ENCODE peak calls at places on chromosome 1, in seven cellular contexts. One of them, this sample, is unnamed.

GRCh38 chr1:212557739-212558664 is 50.6 kb upstream of the ATF3 start:
- DNase-seq in tibial nerve: peak; percentile 50
- DNase-seq in ovary: peak; percentile 43
- DNase-seq in sigmoid colon: peak; percentile 80
- DNase-seq in psoas muscle: peak; percentile 76
- DNase-seq in tibial artery: peak; percentile 58
- DNase-seq in GM23248: peak; percentile 77
- DNase-seq in this sample: peak; percentile 72

GRCh38 chr1:26705788-26706237 is 10.0 kb downstream of the ARID1A start:
- DNase-seq in tibial nerve: no peak
- DNase-seq in ovary: no peak
- DNase-seq in sigmoid colon: no peak
- DNase-seq in psoas muscle: no peak
- DNase-seq in tibial artery: no peak
- DNase-seq in GM23248: peak; percentile 83
- DNase-seq in this sample: peak; percentile 88

GRCh38 chr1:63821650-63822049 is 47.8 kb downstream of the ROR1 start:
- DNase-seq in tibial nerve: no peak
- DNase-seq in ovary: peak; percentile 21
- DNase-seq in sigmoid colon: no peak
- DNase-seq in psoas muscle: no peak
- DNase-seq in tibial artery: no peak
- DNase-seq in GM23248: peak; percentile 53
- DNase-seq in this sample: peak; percentile 49

GRCh38 chr1:62724430-62724829 is 36.2 kb upstream of the DOCK7 start:
- DNase-seq in tibial nerve: no peak
- DNase-seq in ovary: no peak
- DNase-seq in sigmoid colon: no peak
- DNase-seq in psoas muscle: no peak
- DNase-seq in tibial artery: no peak
- DNase-seq in GM23248: peak; percentile 56
- DNase-seq in this sample: peak; percentile 75

GRCh38 chr1:206797534-206798383 is 25.5 kb upstream of the IL10 start:
- DNase-seq in tibial nerve: no peak
- DNase-seq in ovary: no peak
- DNase-seq in sigmoid colon: no peak
- DNase-seq in psoas muscle: no peak
- DNase-seq in tibial artery: no peak
- DNase-seq in GM23248: peak; percentile 32
- DNase-seq in this sample: no peak

GRCh38 chr1:14956579-14957195 is 196.9 kb upstream of the TMEM51 start:
- DNase-seq in tibial nerve: no peak
- DNase-seq in ovary: no peak
- DNase-seq in sigmoid colon: no peak
- DNase-seq in psoas muscle: no peak
- DNase-seq in tibial artery: no peak
- DNase-seq in GM23248: no peak
- DNase-seq in this sample: no peak

GRCh38 chr1:24939040-24939439 is 9.0 kb upstream of the RUNX3 start:
- DNase-seq in tibial nerve: no peak
- DNase-seq in ovary: no peak
- DNase-seq in sigmoid colon: no peak
- DNase-seq in psoas muscle: no peak
- DNase-seq in tibial artery: no peak
- DNase-seq in GM23248: no peak
- DNase-seq in this sample: no peak

GRCh38 chr1:99645199-99645598 is 714 bp upstream of the PALMD start:
- DNase-seq in tibial nerve: peak; percentile 60
- DNase-seq in ovary: peak; percentile 62
- DNase-seq in sigmoid colon: no peak
- DNase-seq in psoas muscle: peak; percentile 67
- DNase-seq in tibial artery: peak; percentile 38
- DNase-seq in GM23248: peak; percentile 84
- DNase-seq in this sample: peak; percentile 32

GRCh38 chr1:62685431-62685859 is 2.7 kb downstream of the DOCK7 start:
- DNase-seq in tibial nerve: no peak
- DNase-seq in ovary: no peak
- DNase-seq in sigmoid colon: no peak
- DNase-seq in psoas muscle: no peak
- DNase-seq in tibial artery: no peak
- DNase-seq in GM23248: peak; percentile 58
- DNase-seq in this sample: no peak

GRCh38 chr1:110671323-110671722 is 3.4 kb downstream of the KCNA3 start:
- DNase-seq in tibial nerve: no peak
- DNase-seq in ovary: no peak
- DNase-seq in sigmoid colon: no peak
- DNase-seq in psoas muscle: no peak
- DNase-seq in tibial artery: no peak
- DNase-seq in GM23248: no peak
- DNase-seq in this sample: no peak
- H3K4me1 ChIP-seq in tibial nerve: peaks cover 20% of the 10 kb centered on the region
- H3K4me1 ChIP-seq in ovary: peaks cover 5% of the 10 kb centered on the region
- H3K4me1 ChIP-seq in sigmoid colon: peaks cover 14% of the 10 kb centered on the region
- H3K4me1 ChIP-seq in psoas muscle: no peaks in the 10 kb centered on the region
- H3K4me1 ChIP-seq in tibial artery: peaks cover 18% of the 10 kb centered on the region
- H3K4me1 ChIP-seq in GM23248: no peaks in the 10 kb centered on the region
- H3K4me1 ChIP-seq in this sample: no peaks in the 10 kb centered on the region

GRCh38 chr1:205444300-205444930 is 11.4 kb downstream of the BLACAT1 start:
- DNase-seq in tibial nerve: no peak
- DNase-seq in ovary: no peak
- DNase-seq in sigmoid colon: no peak
- DNase-seq in psoas muscle: no peak
- DNase-seq in tibial artery: no peak
- DNase-seq in GM23248: no peak
- DNase-seq in this sample: no peak
- H3K4me1 ChIP-seq in tibial nerve: peaks cover 43% of the 10 kb centered on the region
- H3K4me1 ChIP-seq in ovary: peaks cover 10% of the 10 kb centered on the region
- H3K4me1 ChIP-seq in sigmoid colon: peaks cover 7% of the 10 kb centered on the region
- H3K4me1 ChIP-seq in psoas muscle: peaks cover 48% of the 10 kb centered on the region
- H3K4me1 ChIP-seq in tibial artery: peaks cover 32% of the 10 kb centered on the region
- H3K4me1 ChIP-seq in GM23248: peaks cover 4% of the 10 kb centered on the region
- H3K4me1 ChIP-seq in this sample: no peaks in the 10 kb centered on the region

DNA sequence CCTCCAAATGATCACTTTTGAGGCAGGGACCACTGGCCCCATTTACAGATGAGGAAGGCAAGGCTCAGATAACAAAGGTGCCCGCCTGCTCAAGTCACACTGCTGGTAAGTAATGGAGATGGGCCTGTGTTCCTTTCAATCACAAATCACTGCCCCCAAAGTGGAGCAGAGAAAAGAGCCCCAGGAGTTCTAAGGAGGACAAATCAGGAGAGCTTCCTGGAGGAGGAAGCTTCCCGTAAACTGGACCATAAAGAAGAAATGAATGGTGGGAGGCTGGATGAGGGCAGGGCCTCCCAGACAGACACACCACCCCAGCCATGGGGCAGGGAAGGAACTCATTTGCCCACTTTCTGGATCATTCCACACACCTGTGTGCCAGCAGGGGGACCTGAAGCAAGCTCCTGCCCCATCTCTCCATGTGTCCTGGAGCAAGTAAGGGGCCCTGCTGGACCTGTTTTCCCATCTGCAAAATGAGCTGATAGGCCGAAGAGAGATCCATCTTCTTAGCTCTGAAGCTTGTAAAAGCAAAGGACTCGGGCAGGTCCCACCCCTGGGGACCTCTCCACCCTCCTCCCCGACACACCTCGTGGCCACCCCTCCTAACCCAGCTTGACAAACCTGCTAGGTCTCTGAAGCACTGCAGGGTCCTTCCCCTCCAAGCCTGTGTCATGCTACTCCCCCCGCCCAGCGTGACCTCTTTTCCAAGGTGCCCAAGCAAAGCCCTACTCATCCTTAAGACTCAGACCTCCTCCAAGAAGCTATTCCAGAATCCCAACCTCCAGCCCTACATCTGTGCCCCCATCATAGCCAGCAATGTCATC is 5.5 kb downstream of the LAPTM5 start:
- DNase-seq in tibial nerve: no peak
- DNase-seq in ovary: no peak
- DNase-seq in sigmoid colon: no peak
- DNase-seq in psoas muscle: no peak
- DNase-seq in tibial artery: no peak
- DNase-seq in GM23248: no peak
- DNase-seq in this sample: no peak
- H3K4me1 ChIP-seq in tibial nerve: peaks cover 37% of the 10 kb centered on the region
- H3K4me1 ChIP-seq in ovary: no peaks in the 10 kb centered on the region
- H3K4me1 ChIP-seq in sigmoid colon: no peaks in the 10 kb centered on the region
- H3K4me1 ChIP-seq in psoas muscle: peaks cover 7% of the 10 kb centered on the region
- H3K4me1 ChIP-seq in tibial artery: peaks cover 7% of the 10 kb centered on the region
- H3K4me1 ChIP-seq in GM23248: peaks cover 14% of the 10 kb centered on the region
- H3K4me1 ChIP-seq in this sample: peaks cover 8% of the 10 kb centered on the region

GRCh38 chr1:116382857-116383256 is 9.8 kb downstream of the ATP1A1 start:
- DNase-seq in tibial nerve: no peak
- DNase-seq in ovary: no peak
- DNase-seq in sigmoid colon: no peak
- DNase-seq in psoas muscle: no peak
- DNase-seq in tibial artery: no peak
- DNase-seq in GM23248: no peak
- DNase-seq in this sample: no peak
- H3K4me1 ChIP-seq in tibial nerve: peaks cover 58% of the 10 kb centered on the region
- H3K4me1 ChIP-seq in ovary: peaks cover 37% of the 10 kb centered on the region
- H3K4me1 ChIP-seq in sigmoid colon: peaks cover 33% of the 10 kb centered on the region
- H3K4me1 ChIP-seq in psoas muscle: peaks cover 51% of the 10 kb centered on the region
- H3K4me1 ChIP-seq in tibial artery: peaks cover 49% of the 10 kb centered on the region
- H3K4me1 ChIP-seq in GM23248: peaks cover 23% of the 10 kb centered on the region
- H3K4me1 ChIP-seq in this sample: peaks cover 44% of the 10 kb centered on the region

GRCh38 chr1:43834280-43835140 is 99.1 kb upstream of the ARTN start:
- DNase-seq in tibial nerve: peak; percentile 20
- DNase-seq in ovary: no peak
- DNase-seq in sigmoid colon: no peak
- DNase-seq in psoas muscle: no peak
- DNase-seq in tibial artery: no peak
- DNase-seq in GM23248: peak; percentile 89
- DNase-seq in this sample: peak; percentile 46
- H3K4me1 ChIP-seq in tibial nerve: peaks cover 69% of the 10 kb centered on the region
- H3K4me1 ChIP-seq in ovary: peaks cover 18% of the 10 kb centered on the region
- H3K4me1 ChIP-seq in sigmoid colon: peaks cover 24% of the 10 kb centered on the region
- H3K4me1 ChIP-seq in psoas muscle: peaks cover 10% of the 10 kb centered on the region
- H3K4me1 ChIP-seq in tibial artery: peaks cover 54% of the 10 kb centered on the region
- H3K4me1 ChIP-seq in GM23248: peaks cover 31% of the 10 kb centered on the region
- H3K4me1 ChIP-seq in this sample: peaks cover 41% of the 10 kb centered on the region

GRCh38 chr1:114901739-114902255 is 47.1 kb downstream of the SYCP1 start:
- DNase-seq in tibial nerve: no peak
- DNase-seq in ovary: no peak
- DNase-seq in sigmoid colon: no peak
- DNase-seq in psoas muscle: no peak
- DNase-seq in tibial artery: no peak
- DNase-seq in GM23248: peak; percentile 1
- DNase-seq in this sample: no peak
- H3K4me1 ChIP-seq in tibial nerve: peaks cover 12% of the 10 kb centered on the region
- H3K4me1 ChIP-seq in ovary: no peaks in the 10 kb centered on the region
- H3K4me1 ChIP-seq in sigmoid colon: no peaks in the 10 kb centered on the region
- H3K4me1 ChIP-seq in psoas muscle: no peaks in the 10 kb centered on the region
- H3K4me1 ChIP-seq in tibial artery: peaks cover 7% of the 10 kb centered on the region
- H3K4me1 ChIP-seq in GM23248: no peaks in the 10 kb centered on the region
- H3K4me1 ChIP-seq in this sample: peaks cover 11% of the 10 kb centered on the region

GRCh38 chr1:9558946-9559545 is 19.8 kb downstream of the SLC25A33 start:
- DNase-seq in tibial nerve: no peak
- DNase-seq in ovary: no peak
- DNase-seq in sigmoid colon: peak; percentile 45
- DNase-seq in psoas muscle: no peak
- DNase-seq in tibial artery: no peak
- DNase-seq in GM23248: no peak
- DNase-seq in this sample: no peak
- H3K4me1 ChIP-seq in tibial nerve: peaks cover 17% of the 10 kb centered on the region
- H3K4me1 ChIP-seq in ovary: peaks cover 9% of the 10 kb centered on the region
- H3K4me1 ChIP-seq in sigmoid colon: peaks cover 62% of the 10 kb centered on the region
- H3K4me1 ChIP-seq in psoas muscle: peaks cover 54% of the 10 kb centered on the region
- H3K4me1 ChIP-seq in tibial artery: peaks cover 10% of the 10 kb centered on the region
- H3K4me1 ChIP-seq in GM23248: peaks cover 8% of the 10 kb centered on the region
- H3K4me1 ChIP-seq in this sample: peaks cover 41% of the 10 kb centered on the region

DNA sequence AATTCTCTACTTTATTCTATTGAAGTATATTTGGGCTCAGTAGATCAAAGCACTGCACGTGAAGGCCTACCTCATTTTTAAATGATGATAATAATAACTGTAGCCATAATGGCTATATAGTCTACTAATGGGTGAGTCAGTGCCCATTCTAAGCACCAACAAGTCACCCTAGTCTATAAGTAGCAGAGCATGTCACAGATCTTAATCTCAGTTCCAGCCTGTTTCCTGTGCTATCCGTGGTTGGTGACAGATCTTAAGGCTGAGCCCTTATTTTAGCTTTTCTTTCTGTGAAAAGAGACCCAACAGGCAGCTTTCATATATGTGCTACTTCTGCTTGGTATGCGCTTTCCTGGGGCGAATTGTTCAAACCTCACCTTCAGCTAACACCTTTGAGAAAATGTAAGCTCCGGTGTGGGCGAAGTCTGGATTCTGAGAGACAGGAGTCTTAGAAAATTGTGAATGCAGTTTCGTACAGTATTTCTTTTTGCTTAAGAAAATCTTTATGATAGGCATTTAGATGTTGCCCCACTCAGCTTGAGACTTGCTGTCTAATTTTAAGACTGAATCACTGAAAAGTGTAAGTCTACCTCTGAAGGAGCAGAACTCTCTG is 59.5 kb downstream of the FMN2 start:
- DNase-seq in tibial nerve: no peak
- DNase-seq in ovary: no peak
- DNase-seq in sigmoid colon: no peak
- DNase-seq in psoas muscle: no peak
- DNase-seq in tibial artery: no peak
- DNase-seq in GM23248: peak; percentile 57
- DNase-seq in this sample: no peak
- H3K4me1 ChIP-seq in tibial nerve: no peaks in the 10 kb centered on the region
- H3K4me1 ChIP-seq in ovary: no peaks in the 10 kb centered on the region
- H3K4me1 ChIP-seq in sigmoid colon: no peaks in the 10 kb centered on the region
- H3K4me1 ChIP-seq in psoas muscle: no peaks in the 10 kb centered on the region
- H3K4me1 ChIP-seq in tibial artery: no peaks in the 10 kb centered on the region
- H3K4me1 ChIP-seq in GM23248: peaks cover 27% of the 10 kb centered on the region
- H3K4me1 ChIP-seq in this sample: peaks cover 12% of the 10 kb centered on the region

GRCh38 chr1:109931189-109931672 is 20.6 kb downstream of the CSF1 start:
- DNase-seq in tibial nerve: peak; percentile 76
- DNase-seq in ovary: peak; percentile 88
- DNase-seq in sigmoid colon: peak; percentile 84
- DNase-seq in psoas muscle: peak; percentile 88
- DNase-seq in tibial artery: peak; percentile 85
- DNase-seq in GM23248: peak; percentile 43
- DNase-seq in this sample: peak; percentile 48

GRCh38 chr1:109930252-109930993 is 19.8 kb downstream of the CSF1 start:
- DNase-seq in tibial nerve: no peak
- DNase-seq in ovary: no peak
- DNase-seq in sigmoid colon: no peak
- DNase-seq in psoas muscle: no peak
- DNase-seq in tibial artery: no peak
- DNase-seq in GM23248: no peak
- DNase-seq in this sample: no peak

GRCh38 chr1:109933856-109934711 is 23.4 kb downstream of the CSF1 start:
- DNase-seq in tibial nerve: no peak
- DNase-seq in ovary: no peak
- DNase-seq in sigmoid colon: no peak
- DNase-seq in psoas muscle: no peak
- DNase-seq in tibial artery: no peak
- DNase-seq in GM23248: peak; percentile 86
- DNase-seq in this sample: peak; percentile 37

GRCh38 chr1:109932679-109933078 is 22.0 kb downstream of the CSF1 start:
- DNase-seq in tibial nerve: no peak
- DNase-seq in ovary: no peak
- DNase-seq in sigmoid colon: no peak
- DNase-seq in psoas muscle: no peak
- DNase-seq in tibial artery: no peak
- DNase-seq in GM23248: no peak
- DNase-seq in this sample: no peak

DNA sequence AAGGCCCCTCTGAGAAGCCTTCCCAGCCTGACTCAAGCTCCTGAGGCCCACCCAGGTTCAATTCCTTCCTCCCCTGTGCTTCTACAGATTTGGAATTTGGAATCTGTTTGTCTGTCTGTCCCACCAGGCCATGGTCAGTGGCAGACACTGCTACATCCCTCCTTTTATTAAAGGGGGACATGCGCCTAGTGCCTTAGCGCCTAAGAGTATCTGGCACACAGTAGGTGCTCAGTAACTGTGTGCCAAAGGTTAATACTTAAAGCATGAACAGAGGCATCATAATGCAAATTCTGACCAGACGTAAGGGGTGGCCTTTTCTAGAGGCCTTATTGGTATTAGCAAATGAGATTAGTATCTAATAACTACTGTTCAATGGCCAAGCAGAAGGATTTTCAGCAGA is 21.6 kb downstream of the CSF1 start:
- DNase-seq in tibial nerve: no peak
- DNase-seq in ovary: no peak
- DNase-seq in sigmoid colon: no peak
- DNase-seq in psoas muscle: no peak
- DNase-seq in tibial artery: no peak
- DNase-seq in GM23248: no peak
- DNase-seq in this sample: no peak
- H3K4me1 ChIP-seq in tibial nerve: peaks cover 58% of the 10 kb centered on the region
- H3K4me1 ChIP-seq in ovary: peaks cover 37% of the 10 kb centered on the region
- H3K4me1 ChIP-seq in sigmoid colon: peaks cover 44% of the 10 kb centered on the region
- H3K4me1 ChIP-seq in psoas muscle: peaks cover 27% of the 10 kb centered on the region
- H3K4me1 ChIP-seq in tibial artery: peaks cover 43% of the 10 kb centered on the region
- H3K4me1 ChIP-seq in GM23248: peaks cover 29% of the 10 kb centered on the region
- H3K4me1 ChIP-seq in this sample: peaks cover 70% of the 10 kb centered on the region

This sample was measured in adipocyte.